ENCODE peak calls at places on chromosomes 3 and 15, in eight cellular contexts. F is naive thymus-derived CD4-positive, alpha-beta T cell; N is mammary epithelial cell; M is DND-41; A is breast epithelium; O is PC-3; D is endodermal cell; U is A673. I is an unnamed sample. For H3K4me1, the result is how much of the 10 kb centered on the place peaks cover.

GRCh38 chr3:131794766-131795381 is 239.9 kb downstream of the CPNE4 start:
- DNase-seq in F (peak), N (peak), M (peak), A (no peak), O (peak), D (peak), U (peak), I (peak)

GRCh38 chr3:117660941-117661635 is 951.5 kb downstream of the TUSC7 start:
- DNase-seq in F (no peak), N (no peak), M (no peak), A (no peak), O (no peak), D (no peak), U (peak), I (no peak)

GRCh38 chr3:3342141-3342540 is 162.7 kb upstream of the CRBN start:
- DNase-seq in F (no peak), N (no peak), M (no peak), A (no peak), O (no peak), D (no peak), U (no peak), I (no peak)

GRCh38 chr15:63332367-63333078 is 49.1 kb downstream of the CA12 start:
- DNase-seq in F (no peak), N (peak), M (no peak), A (no peak), O (peak), D (no peak), U (peak), I (no peak)

GRCh38 chr15:96335429-96335807 is 4.9 kb downstream of the NR2F2 start:
- DNase-seq in F (no peak), N (no peak), M (no peak), A (no peak), O (peak), D (no peak), U (peak), I (no peak)

GRCh38 chr3:106089806-106090205 is 221.0 kb upstream of the CBLB start:
- DNase-seq in F (no peak), N (no peak), M (no peak), A (no peak), O (no peak), D (no peak), U (no peak), I (no peak)

GRCh38 chr3:27428446-27428845 is 55.7 kb downstream of the SLC4A7 start:
- DNase-seq in F (no peak), N (peak), M (no peak), A (no peak), O (peak), D (no peak), U (no peak), I (no peak)

GRCh38 chr3:42729404-42730145 is 27.0 kb upstream of the HHATL start:
- DNase-seq in F (no peak), N (no peak), M (no peak), A (no peak), O (no peak), D (no peak), U (no peak), I (no peak)

GRCh38 chr15:67607959-67608605 is 65.6 kb downstream of the MAP2K5 start:
- DNase-seq in F (no peak), N (no peak), M (no peak), A (no peak), O (no peak), D (no peak), U (no peak), I (no peak)

GRCh38 chr15:51672100-51672731 is 9.1 kb upstream of the SCG3 start:
- DNase-seq in F (no peak), N (no peak), M (no peak), A (no peak), O (no peak), D (peak), U (no peak), I (no peak)

GRCh38 chr3:142046320-142047020 is 102.9 kb downstream of the TFDP2 start:
- DNase-seq in F (no peak), N (no peak), M (no peak), A (no peak), O (no peak), D (no peak), U (no peak), I (no peak)

GRCh38 chr15:90654233-90655124 is 62.7 kb upstream of the BLM start:
- DNase-seq in F (no peak), N (no peak), M (no peak), A (no peak), O (no peak), D (no peak), U (no peak), I (no peak)

GRCh38 chr3:131072099-131072559 is 45.5 kb downstream of the NEK11 start:
- DNase-seq in F (no peak), N (peak), M (no peak), A (no peak), O (no peak), D (no peak), U (peak), I (no peak)

GRCh38 chr15:66592505-66593218 is 26.9 kb upstream of the LCTL start:
- DNase-seq in F (no peak), N (no peak), M (no peak), A (no peak), O (no peak), D (peak), U (no peak), I (no peak)

GRCh38 chr3:138124689-138125420 is 7.3 kb downstream of the A4GNT start:
- DNase-seq in F (no peak), N (peak), M (no peak), A (no peak), O (no peak), D (peak), U (peak), I (no peak)

GRCh38 chr15:63072809-63073277 is 30.3 kb downstream of the TPM1 start:
- DNase-seq in F (no peak), N (no peak), M (no peak), A (no peak), O (no peak), D (no peak), U (no peak), I (no peak)

GRCh38 chr3:177491301-177492031 is 294.2 kb upstream of the TBL1XR1 start:
- DNase-seq in F (no peak), N (peak), M (no peak), A (no peak), O (peak), D (no peak), U (peak), I (no peak)

GRCh38 chr3:129058441-129059194 is 2.0 kb upstream of the GP9 start:
- DNase-seq in F (no peak), N (peak), M (no peak), A (no peak), O (peak), D (peak), U (no peak), I (no peak)

GRCh38 chr3:125694761-125695294 is 99.5 kb upstream of the OSBPL11 start:
- DNase-seq in F (no peak), N (no peak), M (no peak), A (no peak), O (no peak), D (no peak), U (no peak), I (no peak)

GRCh38 chr3:11305509-11305908 is 33.3 kb downstream of the ATG7 start:
- DNase-seq in F (no peak), N (peak), M (no peak), A (no peak), O (peak), D (no peak), U (no peak), I (no peak)

GRCh38 chr3:184811034-184811433 is 932 bp upstream of the VPS8 start:
- DNase-seq in F (no peak), N (no peak), M (no peak), A (no peak), O (no peak), D (no peak), U (no peak), I (no peak)

GRCh38 chr3:72259755-72260589 is 475.0 kb upstream of the PROK2 start:
- DNase-seq in F (no peak), N (peak), M (no peak), A (no peak), O (no peak), D (peak), U (no peak), I (no peak)

DNA sequence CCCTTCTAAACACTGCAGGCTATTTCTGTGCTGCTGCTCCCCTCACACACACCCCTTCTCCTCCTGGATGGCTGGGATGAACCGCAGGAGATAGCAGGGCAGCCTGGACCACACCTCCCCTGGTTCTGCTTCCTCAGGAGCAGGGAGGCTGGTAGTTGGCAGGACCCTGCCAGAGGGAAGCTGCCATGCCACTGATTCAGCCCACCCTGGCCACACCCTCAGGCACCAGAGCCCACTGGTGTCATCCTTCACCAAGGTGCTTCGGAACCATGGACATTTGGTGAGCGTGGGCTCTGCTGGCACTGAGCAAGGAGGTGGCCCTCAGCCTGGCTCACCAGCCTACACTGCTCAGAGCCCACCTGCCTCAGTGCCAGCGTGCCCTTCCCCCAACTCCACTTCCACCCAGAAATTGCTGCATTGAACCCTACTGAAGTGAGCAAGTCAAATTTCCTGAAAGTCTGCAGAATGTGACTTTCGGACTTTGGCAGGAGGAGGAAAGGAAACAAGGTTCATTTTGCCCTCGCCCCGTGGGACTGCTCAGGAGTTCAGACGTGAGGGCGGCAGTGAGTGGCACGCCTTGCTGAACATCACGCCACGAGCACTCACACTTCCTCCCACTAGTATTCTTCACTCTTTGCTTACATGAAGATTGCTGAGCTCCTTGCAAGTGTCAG is 26.3 kb downstream of the BMF start:
- DNase-seq in F (no peak), N (no peak), M (no peak), A (no peak), O (no peak), D (no peak), U (no peak), I (no peak)
- H3K4me3 ChIP-seq in F (no peak), N (no peak), M (no peak), A (peak), O (peak), D (no peak), U (no peak), I (no peak)

DNA sequence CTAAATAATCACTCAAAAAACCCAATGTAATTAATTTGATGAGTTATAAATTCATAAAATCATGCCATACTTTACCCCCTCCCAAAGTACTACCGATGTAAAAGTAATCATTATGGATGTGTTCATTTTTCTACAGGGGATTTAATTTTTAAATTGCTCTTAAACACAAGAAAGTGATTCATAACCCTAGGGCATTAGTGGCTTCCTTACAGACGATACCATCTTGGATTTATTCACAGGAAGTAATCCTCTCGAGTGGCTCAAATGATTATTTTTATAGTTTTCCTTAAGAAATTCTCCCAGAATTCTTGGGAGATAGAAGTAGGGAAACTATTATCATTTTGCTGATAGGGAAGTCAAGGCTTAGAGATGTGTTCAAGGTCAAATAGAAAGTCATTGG is 80.9 kb downstream of the PEX5L start:
- DNase-seq in F (no peak), N (no peak), M (no peak), A (no peak), O (peak), D (no peak), U (no peak), I (no peak)
- H3K27ac ChIP-seq in F (no peak), N (no peak), M (peak), A (no peak), O (no peak), D (no peak), U (no peak), I (no peak)

GRCh38 chr3:127585813-127586165 is 4.7 kb downstream of the TPRA1 start:
- DNase-seq in F (no peak), N (no peak), M (no peak), A (no peak), O (no peak), D (no peak), U (no peak), I (no peak)

GRCh38 chr3:127590282-127590592 is 296 bp downstream of the TPRA1 start:
- DNase-seq in F (no peak), N (no peak), M (peak), A (no peak), O (no peak), D (no peak), U (no peak), I (peak)

GRCh38 chr3:127588675-127589577 is 1.6 kb downstream of the TPRA1 start:
- DNase-seq in F (peak), N (peak), M (peak), A (no peak), O (peak), D (peak), U (no peak), I (peak)

GRCh38 chr3:127589600-127590281 is 792 bp downstream of the TPRA1 start:
- DNase-seq in F (no peak), N (no peak), M (peak), A (no peak), O (peak), D (peak), U (no peak), I (no peak)

DNA sequence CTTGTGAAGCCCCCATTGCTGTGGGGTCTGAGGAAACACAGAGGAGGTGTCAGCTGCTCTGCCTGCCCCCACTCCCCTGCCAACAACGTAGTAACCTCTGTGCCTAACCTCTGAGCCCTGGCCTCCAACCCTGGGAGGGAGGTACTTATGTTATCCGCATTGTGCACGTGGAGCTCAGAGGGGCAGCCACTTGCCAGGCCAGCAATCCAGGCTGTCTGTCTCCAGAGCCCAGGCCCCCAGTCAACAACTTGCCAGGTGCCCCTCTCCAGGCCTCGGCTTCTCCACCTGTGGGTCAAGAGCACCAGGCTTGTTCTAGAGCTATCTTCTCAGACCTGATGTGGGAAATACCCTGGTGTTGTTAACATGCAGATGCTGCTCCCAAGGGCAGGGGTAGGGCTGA is 2.7 kb downstream of the TPRA1 start:
- DNase-seq in F (no peak), N (no peak), M (no peak), A (no peak), O (no peak), D (no peak), U (no peak), I (no peak)
- H3K4me1 ChIP-seq in F (under half), N (under half), M (under half), A (under half), O (under half), D (under half), U (under half), I (under half)

DNA sequence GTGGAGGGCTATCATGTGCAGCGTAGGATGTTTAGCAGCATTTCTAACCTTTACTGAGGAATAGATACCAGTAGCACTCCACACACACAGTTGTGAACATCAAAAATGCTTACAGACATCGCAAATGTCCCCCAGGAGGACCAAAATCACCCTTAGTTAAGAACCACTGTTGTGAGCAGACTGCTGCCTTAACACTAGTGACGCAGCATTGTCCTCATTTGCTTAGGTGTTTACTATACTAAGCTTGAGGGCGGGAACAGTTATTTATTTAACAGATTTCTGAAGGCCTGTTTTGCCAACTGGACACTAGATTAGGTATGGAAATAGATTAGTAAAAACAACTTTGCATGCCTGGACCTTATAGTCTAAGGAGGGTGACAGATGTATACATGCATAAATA is 2.3 kb downstream of the PPP2R3A start:
- DNase-seq in F (no peak), N (no peak), M (no peak), A (no peak), O (no peak), D (no peak), U (no peak), I (no peak)
- H3K4me3 ChIP-seq in F (no peak), N (no peak), M (no peak), A (no peak), O (peak), D (peak), U (no peak), I (no peak)

GRCh38 chr3:101117473-101117872 is 124.3 kb upstream of the ABI3BP start:
- DNase-seq in F (no peak), N (no peak), M (no peak), A (no peak), O (no peak), D (no peak), U (no peak), I (no peak)
- H3K27ac ChIP-seq in F (no peak), N (no peak), M (no peak), A (no peak), O (no peak), D (no peak), U (no peak), I (no peak)